ENCODE peak calls at places on chromosomes 7 and 10, in four cellular contexts. B is astrocyte of the spinal cord, V is GM12865, E is AG10803. R is an unnamed sample.

GRCh38 chr10:63666836-63667383 is 145.7 kb downstream of the REEP3 start:
- DNase-seq in B (peak; percentile 97), V (peak; percentile 77), E (peak; percentile 97), R (peak; percentile 96)

GRCh38 chr7:5429857-5430611 is 6.4 kb upstream of the TNRC18 start:
- DNase-seq in B (no peak), V (no peak), E (peak; percentile 82), R (no peak)

GRCh38 chr7:151787348-151787747 is 89.6 kb downstream of the PRKAG2 start:
- DNase-seq in B (no peak), V (no peak), E (no peak), R (no peak)

GRCh38 chr7:157551325-157552070 is 214.7 kb downstream of the DNAJB6 start:
- DNase-seq in B (no peak), V (no peak), E (no peak), R (no peak)

GRCh38 chr7:85287126-85287825 is 100.4 kb upstream of the SEMA3D start:
- DNase-seq in B (peak; percentile 2), V (no peak), E (peak; percentile 55), R (peak; percentile 52)

GRCh38 chr10:47042199-47042473 is 130.9 kb downstream of the PTPN20 start:
- DNase-seq in B (no peak), V (no peak), E (no peak), R (no peak)

GRCh38 chr10:27388761-27389399 is 115.2 kb upstream of the RAB18 start:
- DNase-seq in B (no peak), V (no peak), E (peak; percentile 60), R (peak; percentile 38)

GRCh38 chr10:88892223-88892967 is 12.3 kb downstream of the STAMBPL1 start:
- DNase-seq in B (peak; percentile 65), V (no peak), E (peak; percentile 85), R (no peak)

GRCh38 chr7:3998060-3998459 is 684.0 kb upstream of the FOXK1 start:
- DNase-seq in B (no peak), V (no peak), E (no peak), R (peak; percentile 6)

GRCh38 chr7:40403664-40404476 is 269.1 kb downstream of the SUGCT start:
- DNase-seq in B (no peak), V (no peak), E (peak; percentile 33), R (peak; percentile 6)

GRCh38 chr7:17234398-17235021 is 63.9 kb upstream of the AHR start:
- DNase-seq in B (peak; percentile 96), V (peak; percentile 89), E (peak; percentile 95), R (peak; percentile 83)

GRCh38 chr7:23615331-23615730 is 18.1 kb downstream of the CCDC126 start:
- DNase-seq in B (no peak), V (no peak), E (peak; percentile 9), R (no peak)

GRCh38 chr10:87860156-87860795 is 3.1 kb downstream of the KLLN start:
- DNase-seq in B (peak; percentile 81), V (peak; percentile 78), E (peak; percentile 74), R (peak; percentile 41)

GRCh38 chr10:48659790-48660189 is 24.9 kb upstream of the WDFY4 start:
- DNase-seq in B (peak; percentile 27), V (peak; percentile 44), E (no peak), R (no peak)

GRCh38 chr7:158392251-158392650 is 195.4 kb downstream of the PTPRN2 start:
- DNase-seq in B (no peak), V (no peak), E (no peak), R (no peak)

GRCh38 chr10:188546-188945 is 53.3 kb downstream of the ZMYND11 start:
- DNase-seq in B (no peak), V (no peak), E (no peak), R (no peak)

GRCh38 chr7:31067491-31067890 is 15.4 kb downstream of the ADCYAP1R1 start:
- DNase-seq in B (no peak), V (no peak), E (no peak), R (no peak)

GRCh38 chr10:75401569-75402485 is at the start of gene ZNF503:
- DNase-seq in B (peak; percentile 99), V (peak; percentile 84), E (peak; percentile 99), R (peak; percentile 95)

GRCh38 chr10:71246591-71247143 is 34.3 kb downstream of the UNC5B start:
- DNase-seq in B (no peak), V (no peak), E (no peak), R (no peak)

GRCh38 chr10:13348216-13349017 is at the start of gene SEPHS1:
- DNase-seq in B (peak; percentile 79), V (peak; percentile 93), E (peak; percentile 68), R (peak; percentile 30)

GRCh38 chr7:52959878-52960660 is 75.4 kb upstream of the POM121L12 start:
- DNase-seq in B (no peak), V (no peak), E (no peak), R (no peak)

GRCh38 chr7:143390098-143390772 is 9.1 kb downstream of the ZYX start:
- DNase-seq in B (no peak), V (no peak), E (no peak), R (no peak)
- H3K4me3 ChIP-seq in B (no peak overlapping the region), V (no peak overlapping the region), E (no peak overlapping the region), R (no peak overlapping the region)

GRCh38 chr7:143388051-143388450 is 6.9 kb downstream of the ZYX start:
- DNase-seq in B (no peak), V (no peak), E (no peak), R (no peak)
- H3K4me3 ChIP-seq in B (no peak overlapping the region), V (no peak overlapping the region), E (no peak overlapping the region), R (no peak overlapping the region)

DNA sequence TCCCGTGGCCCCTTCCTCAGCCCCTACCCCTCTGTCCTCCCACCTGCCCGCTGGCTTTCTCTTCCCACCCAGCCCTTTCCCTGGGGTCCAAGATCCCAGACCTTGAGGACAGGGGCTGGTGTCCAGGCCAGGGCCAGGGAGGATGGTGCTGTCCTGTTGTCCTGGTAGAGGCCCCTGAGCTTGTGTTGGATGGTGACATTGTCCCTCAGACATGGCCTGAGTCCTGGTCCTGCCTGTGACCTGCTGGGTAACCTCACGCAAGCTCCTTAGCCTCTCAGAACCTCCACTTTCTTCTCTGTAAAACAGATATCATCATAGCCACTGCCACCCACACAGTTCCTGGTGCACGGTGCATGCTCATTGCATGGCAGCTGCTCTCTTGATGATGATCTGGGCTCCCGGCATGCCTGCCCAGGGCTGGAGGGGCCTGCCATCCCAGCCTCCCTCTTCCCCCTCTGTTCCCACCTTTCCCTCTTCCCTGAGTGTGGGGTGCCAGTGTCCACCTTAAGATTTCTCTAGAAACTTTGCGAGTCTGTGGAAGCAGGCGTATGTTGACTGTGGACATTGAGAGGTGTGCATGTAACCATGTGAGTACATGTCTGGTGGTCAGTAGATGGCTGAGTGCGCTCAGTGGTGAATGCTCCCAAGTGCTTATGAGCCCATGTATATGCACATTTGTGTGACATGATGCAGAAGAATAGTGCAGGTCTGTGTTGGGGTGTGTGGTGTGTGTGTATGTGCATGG is 60.4 kb downstream of the NEURL1 start:
- DNase-seq in B (no peak), V (no peak), E (no peak), R (no peak)
- H3K4me3 ChIP-seq in B (no peak overlapping the region), V (no peak overlapping the region), E (no peak overlapping the region), R (no peak overlapping the region)

GRCh38 chr10:95759233-95759826 is 3.4 kb downstream of the ENTPD1 start:
- DNase-seq in B (peak; percentile 32), V (peak; percentile 26), E (no peak), R (no peak)
- H3K4me3 ChIP-seq in B (no peak overlapping the region), V (peak overlapping the region; percentile 99), E (no peak overlapping the region), R (no peak overlapping the region)

GRCh38 chr10:123147635-123148413 is at the start of gene HMX2:
- DNase-seq in B (no peak), V (peak; percentile 56), E (no peak), R (no peak)
- H3K4me3 ChIP-seq in B (no peak within 1 kb of the TSS), V (peak within 1 kb of the TSS; percentile 34), E (no peak within 1 kb of the TSS), R (no peak within 1 kb of the TSS)

GRCh38 chr7:36287371-36288241 is 102.1 kb upstream of the ANLN start:
- DNase-seq in B (no peak), V (peak; percentile 62), E (no peak), R (no peak)
- H3K4me3 ChIP-seq in B (no peak overlapping the region), V (no peak overlapping the region), E (no peak overlapping the region), R (no peak overlapping the region)

DNA sequence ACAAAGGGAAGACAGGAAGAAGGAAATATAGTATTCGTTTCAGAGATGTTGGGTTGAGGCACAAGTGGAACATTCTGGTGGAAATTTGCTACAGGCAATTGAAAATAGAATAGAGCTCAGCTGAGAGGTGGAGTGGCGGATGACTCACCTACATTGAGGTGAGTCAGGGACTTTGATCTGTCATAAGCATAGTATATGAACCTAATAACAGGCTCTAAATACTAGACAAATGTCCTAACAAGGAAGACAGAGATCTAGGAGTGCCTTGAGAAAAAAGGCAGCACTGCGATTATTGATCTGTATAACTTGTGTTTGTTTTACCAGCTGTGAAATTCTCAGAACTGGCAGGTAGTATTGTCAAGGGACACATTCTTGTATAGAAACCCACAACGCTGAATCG is 907 bp upstream of the IFRD1 start:
- DNase-seq in B (peak; percentile 41), V (peak; percentile 16), E (no peak), R (no peak)
- H3K4me3 ChIP-seq in B (peak overlapping the region; percentile 100), V (peak overlapping the region; percentile 84), E (peak overlapping the region; percentile 95), R (peak overlapping the region; percentile 98)

GRCh38 chr7:128910569-128910945 is at the start of gene KCP:
- DNase-seq in B (no peak), V (no peak), E (no peak), R (no peak)
- H3K4me3 ChIP-seq in B (peak within 1 kb of the TSS; percentile 22), V (no peak within 1 kb of the TSS), E (peak within 1 kb of the TSS; percentile 23), R (peak within 1 kb of the TSS; percentile 4)

GRCh38 chr7:123604739-123605138 is 3.1 kb downstream of the ASB15 start:
- DNase-seq in B (no peak), V (no peak), E (no peak), R (no peak)
- H3K4me3 ChIP-seq in B (no peak overlapping the region), V (no peak overlapping the region), E (no peak overlapping the region), R (no peak overlapping the region)

DNA sequence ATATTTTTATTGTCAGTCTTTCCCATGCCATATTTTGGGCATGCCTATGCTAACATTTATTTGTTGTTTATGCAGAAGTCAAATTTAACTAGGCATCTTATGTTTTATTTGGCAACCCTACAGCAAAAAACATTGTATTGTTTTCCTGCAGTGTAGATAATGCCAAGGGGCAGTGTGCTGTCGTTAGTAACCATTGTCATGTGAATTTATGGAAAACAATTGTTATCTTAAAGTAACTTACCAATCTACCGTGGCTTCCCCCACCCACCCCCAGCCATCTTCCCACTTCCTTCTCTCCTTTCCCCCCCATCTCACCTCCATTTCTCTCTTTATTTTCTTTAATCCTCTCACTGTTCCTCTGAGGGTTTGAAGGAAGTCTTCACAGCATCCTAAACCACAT is 370.5 kb downstream of the ACTR3B start:
- DNase-seq in B (no peak), V (no peak), E (no peak), R (no peak)
- H3K4me3 ChIP-seq in B (no peak overlapping the region), V (no peak overlapping the region), E (no peak overlapping the region), R (no peak overlapping the region)

R was measured in skeletal muscle cell.